ENCODE peak calls at places on chromosomes 5 and 9, in nine cellular contexts. C, O, U, Q, L, Z, P, M and I are unnamed samples.

GRCh38 chr9:121914017-121914595 is 179.0 kb downstream of the TTLL11 start:
- DNase-seq in C (no peak), O (no peak), U (no peak), Q (no peak), L (no peak), Z (no peak), P (no peak), M (no peak), I (no peak)

GRCh38 chr5:55308254-55308836 is 556 bp downstream of the MTREX start:
- DNase-seq in C (peak), O (peak), U (peak), Q (peak), L (peak), Z (no peak), P (no peak), M (no peak), I (peak)

GRCh38 chr9:90632680-90633207 is 9.9 kb downstream of the DIRAS2 start:
- DNase-seq in C (no peak), O (no peak), U (no peak), Q (no peak), L (no peak), Z (no peak), P (no peak), M (no peak), I (no peak)

GRCh38 chr5:82413302-82414042 is 135.3 kb upstream of the RPS23 start:
- DNase-seq in C (peak), O (no peak), U (no peak), Q (peak), L (peak), Z (no peak), P (no peak), M (no peak), I (no peak)

GRCh38 chr5:129118405-129118804 is 23.9 kb downstream of the ISOC1 start:
- DNase-seq in C (peak), O (no peak), U (no peak), Q (no peak), L (no peak), Z (no peak), P (no peak), M (no peak), I (no peak)

GRCh38 chr9:87594218-87594617 is 96.6 kb downstream of the DAPK1 start:
- DNase-seq in C (no peak), O (no peak), U (no peak), Q (peak), L (no peak), Z (no peak), P (no peak), M (no peak), I (no peak)

GRCh38 chr5:168947212-168947868 is 353.6 kb downstream of the SLIT3 start:
- DNase-seq in C (peak), O (no peak), U (no peak), Q (peak), L (peak), Z (peak), P (no peak), M (peak), I (peak)

GRCh38 chr9:1051286-1052118 is 1.3 kb downstream of the DMRT2 start:
- DNase-seq in C (no peak), O (no peak), U (no peak), Q (peak), L (no peak), Z (peak), P (peak), M (no peak), I (no peak)

GRCh38 chr9:72542917-72543316 is 21.5 kb downstream of the TMC1 start:
- DNase-seq in C (no peak), O (no peak), U (no peak), Q (peak), L (no peak), Z (no peak), P (no peak), M (no peak), I (no peak)